ENCODE peak calls at places on chromosome 9, in seven cellular contexts. L, B, D, U, E, X and I are unnamed samples.

GRCh38 chr9:114413909-114414308 is 26.1 kb upstream of the AKNA start:
- DNase-seq in E (no peak), X (no peak), U (peak), B (no peak), L (no peak), D (no peak), I (no peak)

GRCh38 chr9:106074006-106074405 is 379.7 kb downstream of the TMEM38B start:
- DNase-seq in B (no peak), E (no peak), D (no peak), U (no peak), L (no peak), X (no peak), I (no peak)

GRCh38 chr9:131977074-131977838 is 102.4 kb downstream of the MED27 start:
- DNase-seq in B (no peak), X (no peak), L (no peak), D (no peak), U (no peak), E (no peak), I (no peak)

GRCh38 chr9:101235105-101235866 is 149.5 kb downstream of the BAAT start:
- DNase-seq in U (no peak), B (no peak), E (peak), X (no peak), D (peak), L (no peak), I (no peak)

GRCh38 chr9:87255437-87256155 is 242.1 kb upstream of the DAPK1 start:
- DNase-seq in X (no peak), U (no peak), D (no peak), E (no peak), L (no peak), B (no peak), I (no peak)

GRCh38 chr9:92749071-92749933 is 15.3 kb downstream of the BICD2 start:
- DNase-seq in X (no peak), E (no peak), L (no peak), D (no peak), U (no peak), B (no peak), I (no peak)

GRCh38 chr9:121206516-121207370 is 5.1 kb upstream of the RAB14 start:
- DNase-seq in D (no peak), U (peak), X (no peak), E (no peak), B (no peak), L (no peak), I (no peak)

GRCh38 chr9:1939926-1940368 is 75.2 kb upstream of the SMARCA2 start:
- DNase-seq in X (no peak), B (peak), D (peak), L (no peak), E (peak), U (no peak), I (no peak)

GRCh38 chr9:2502760-2503159 is 118.8 kb upstream of the VLDLR start:
- DNase-seq in B (no peak), D (no peak), U (no peak), X (no peak), L (no peak), E (no peak), I (no peak)

GRCh38 chr9:130042406-130042930 is 521 bp downstream of the FNBP1 start:
- DNase-seq in U (no peak), X (peak), E (no peak), L (peak), D (no peak), B (peak), I (no peak)

DNA sequence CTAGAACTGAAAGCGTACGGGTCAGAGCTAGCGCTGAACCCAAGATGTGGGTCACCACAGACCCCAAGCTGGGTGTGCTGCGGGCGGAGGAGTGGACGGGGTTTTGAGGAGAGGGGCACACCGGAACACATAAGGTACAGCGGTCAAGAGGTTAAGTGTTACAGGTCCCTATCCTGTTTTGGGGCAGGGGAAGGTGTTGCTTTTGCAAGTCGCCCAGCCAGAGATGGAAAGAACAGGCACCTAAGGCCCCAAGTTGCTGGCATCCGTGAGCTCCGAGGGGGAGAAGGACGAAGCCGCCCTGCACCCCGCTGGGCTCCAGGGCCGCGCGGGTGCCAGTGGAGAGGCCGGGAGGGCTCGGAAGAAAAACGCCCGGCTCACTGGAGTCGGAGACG is 859 bp downstream of the GNA14 start:
- DNase-seq in B (no peak), E (no peak), D (no peak), U (no peak), L (no peak), X (no peak), I (no peak)
- H3K4me3 ChIP-seq in B (peak), E (no peak), D (no peak), U (no peak), L (peak), X (peak), I (no peak)

GRCh38 chr9:19411316-19411715 is 2.5 kb downstream of the ACER2 start:
- DNase-seq in L (no peak), E (no peak), U (peak), X (no peak), B (no peak), D (no peak), I (no peak)

GRCh38 chr9:19409406-19410194 is 791 bp downstream of the ACER2 start:
- DNase-seq in U (peak), D (peak), L (peak), B (no peak), X (peak), E (no peak), I (no peak)

GRCh38 chr9:19410195-19410503 is 1.3 kb downstream of the ACER2 start:
- DNase-seq in U (no peak), D (no peak), E (no peak), B (no peak), L (no peak), X (no peak), I (no peak)

GRCh38 chr9:19408693-19409405 is at the start of gene ACER2:
- DNase-seq in L (peak), U (peak), B (peak), X (peak), E (peak), D (peak), I (peak)

GRCh38 chr9:19410594-19410993 is 1.8 kb downstream of the ACER2 start:
- DNase-seq in X (no peak), L (no peak), U (no peak), B (no peak), E (no peak), D (no peak), I (no peak)
- H3K4me3 ChIP-seq in X (peak), L (no peak), U (no peak), B (no peak), E (no peak), D (no peak), I (no peak)

GRCh38 chr9:110802416-110803035 is 133.9 kb downstream of the MUSK start:
- DNase-seq in B (no peak), L (no peak), E (no peak), U (no peak), X (no peak), D (peak), I (no peak)
- H3K4me3 ChIP-seq in B (no peak), L (no peak), E (no peak), U (no peak), X (no peak), D (no peak), I (no peak)

GRCh38 chr9:97575673-97576048 is 57.5 kb downstream of the TSTD2 start:
- DNase-seq in L (no peak), E (no peak), U (no peak), X (no peak), B (no peak), D (no peak), I (no peak)
- H3K4me3 ChIP-seq in L (no peak), E (no peak), U (no peak), X (peak), B (peak), D (no peak), I (no peak)

GRCh38 chr9:89655047-89655989 is 50.5 kb downstream of the GADD45G start:
- DNase-seq in B (no peak), E (no peak), L (no peak), D (no peak), X (no peak), U (no peak), I (no peak)
- H3K4me3 ChIP-seq in B (no peak), E (no peak), L (no peak), D (no peak), X (no peak), U (peak), I (no peak)